ENCODE peak calls at places on chromosome 6, in five cellular contexts. A, M, N, U and V are unnamed samples.

GRCh38 chr6:144581807-144582537 is 296.8 kb downstream of the UTRN start:
- DNase-seq in A (peak; percentile 47), M (no peak), N (no peak), U (peak; percentile 60), V (peak; percentile 8)

GRCh38 chr6:51839975-51840374 is 247.4 kb downstream of the PKHD1 start:
- DNase-seq in A (no peak), M (no peak), N (no peak), U (no peak), V (no peak)

GRCh38 chr6:21438986-21439352 is 154.6 kb upstream of the SOX4 start:
- DNase-seq in A (no peak), M (no peak), N (no peak), U (peak; percentile 13), V (no peak)

GRCh38 chr6:16204653-16205376 is 33.6 kb upstream of the GMPR start:
- DNase-seq in A (no peak), M (no peak), N (no peak), U (no peak), V (no peak)

GRCh38 chr6:157228421-157229218 is 94.7 kb downstream of the TMEM242 start:
- DNase-seq in A (peak; percentile 92), M (peak; percentile 48), N (no peak), U (no peak), V (peak; percentile 66)

GRCh38 chr6:305371-306206 is 13.3 kb downstream of the DUSP22 start:
- DNase-seq in A (no peak), M (no peak), N (no peak), U (no peak), V (no peak)

GRCh38 chr6:122610690-122611455 is 668 bp downstream of the PKIB start:
- DNase-seq in A (peak; percentile 73), M (peak; percentile 68), N (no peak), U (peak; percentile 61), V (peak; percentile 70)

GRCh38 chr6:156562019-156562418 is 215.2 kb upstream of the ARID1B start:
- DNase-seq in A (no peak), M (no peak), N (no peak), U (no peak), V (no peak)

GRCh38 chr6:35920793-35921732 is at the start of gene SRPK1:
- DNase-seq in A (peak; percentile 77), M (peak; percentile 87), N (no peak), U (peak; percentile 88), V (peak; percentile 98)

GRCh38 chr6:111712398-111712797 is 106.7 kb upstream of the TRAF3IP2 start:
- DNase-seq in A (no peak), M (no peak), N (peak; percentile 58), U (no peak), V (no peak)

GRCh38 chr6:108068618-108069017 is 5.9 kb downstream of the OSTM1 start:
- DNase-seq in A (no peak), M (no peak), N (no peak), U (no peak), V (no peak)

GRCh38 chr6:167497387-167498056 is 172.6 kb downstream of the TTLL2 start:
- DNase-seq in A (no peak), M (no peak), N (no peak), U (no peak), V (no peak)

GRCh38 chr6:104754788-104755409 is 104.8 kb downstream of the HACE1 start:
- DNase-seq in A (no peak), M (no peak), N (no peak), U (no peak), V (no peak)

GRCh38 chr6:15427360-15428070 is 181.6 kb downstream of the JARID2 start:
- DNase-seq in A (no peak), M (no peak), N (no peak), U (no peak), V (no peak)

GRCh38 chr6:87213364-87213763 is 58.0 kb downstream of the ZNF292 start:
- DNase-seq in A (no peak), M (no peak), N (no peak), U (no peak), V (no peak)